ENCODE peak calls at places on chromosomes 2 and 18, in ten cellular contexts. Q is A549, R is tibial nerve, K is HepG2, F is suprapubic skin, P is K562, V is ovary, T is SK-N-SH, G is stomach, O is H1. W is an unnamed sample.

GRCh38 chr18:3140342-3140741 is 79.4 kb downstream of the MYOM1 start:
- DNase-seq in V (no peak), F (no peak), K (no peak), P (no peak), G (no peak), R (no peak), O (no peak), Q (no peak), T (no peak), W (no peak)

GRCh38 chr18:22681912-22682311 is 251.2 kb upstream of the RBBP8 start:
- DNase-seq in T (no peak), R (no peak), O (no peak), Q (no peak), K (no peak), G (no peak), P (no peak), F (no peak), V (no peak), W (no peak)

GRCh38 chr18:58315041-58315440 is 271.0 kb downstream of the NEDD4L start:
- DNase-seq in T (no peak), K (peak), V (no peak), P (no peak), O (no peak), R (no peak), F (no peak), G (no peak), Q (no peak), W (no peak)

GRCh38 chr2:54042908-54043620 is 72.3 kb upstream of the PSME4 start:
- DNase-seq in T (no peak), Q (peak), K (no peak), G (no peak), P (no peak), V (no peak), F (no peak), O (no peak), R (no peak), W (no peak)

GRCh38 chr2:154698238-154698788 is at the start of gene KCNJ3:
- DNase-seq in F (no peak), R (no peak), Q (no peak), T (peak), P (no peak), V (no peak), O (no peak), K (no peak), G (no peak), W (no peak)

GRCh38 chr18:44818148-44818547 is 137.5 kb downstream of the SETBP1 start:
- DNase-seq in T (no peak), O (no peak), R (no peak), G (no peak), F (no peak), Q (no peak), K (no peak), P (no peak), V (no peak), W (no peak)

GRCh38 chr2:184272040-184272439 is 326.3 kb upstream of the ZNF804A start:
- DNase-seq in O (no peak), K (no peak), P (no peak), T (no peak), R (no peak), V (no peak), F (no peak), G (no peak), Q (no peak), W (no peak)

GRCh38 chr2:158619496-158619895 is 162.7 kb downstream of the PKP4 start:
- DNase-seq in V (no peak), R (no peak), T (no peak), G (peak), P (no peak), K (peak), F (no peak), O (no peak), Q (peak), W (no peak)

GRCh38 chr18:70382032-70382431 is 93.2 kb downstream of the SOCS6 start:
- DNase-seq in T (no peak), G (no peak), K (no peak), P (no peak), O (no peak), V (no peak), Q (peak), R (no peak), F (no peak), W (peak)

GRCh38 chr2:162156149-162156548 is 4.1 kb upstream of the GCG start:
- DNase-seq in Q (no peak), P (no peak), R (no peak), F (no peak), T (no peak), G (no peak), K (no peak), O (no peak), V (no peak), W (no peak)

GRCh38 chr2:191411472-191411871 is 166.3 kb downstream of the MYO1B start:
- DNase-seq in K (no peak), G (no peak), O (no peak), F (no peak), P (no peak), R (no peak), T (no peak), Q (no peak), V (no peak), W (peak)

GRCh38 chr18:55338955-55339662 is 248.9 kb downstream of the TCF4 start:
- DNase-seq in V (no peak), F (no peak), P (no peak), R (no peak), G (no peak), Q (no peak), O (no peak), T (no peak), K (no peak), W (no peak)

GRCh38 chr2:219155054-219155644 is 5.5 kb downstream of the NHEJ1 start:
- DNase-seq in Q (peak), R (no peak), K (peak), V (peak), P (peak), O (no peak), F (no peak), T (peak), G (peak), W (peak)

GRCh38 chr2:224723606-224724217 is 7.5 kb upstream of the CCDC195 start:
- DNase-seq in T (no peak), G (no peak), O (no peak), Q (no peak), V (no peak), R (no peak), K (no peak), P (no peak), F (no peak), W (no peak)

GRCh38 chr18:8480506-8481328 is 128.5 kb upstream of the RAB12 start:
- DNase-seq in P (no peak), R (no peak), G (peak), V (peak), K (peak), T (peak), Q (peak), F (no peak), O (no peak), W (no peak)

GRCh38 chr2:19541884-19542283 is 183.5 kb upstream of the OSR1 start:
- DNase-seq in T (no peak), G (no peak), K (no peak), F (no peak), O (no peak), P (no peak), R (no peak), V (no peak), Q (peak), W (no peak)

GRCh38 chr2:233449071-233449901 is 95.0 kb downstream of the DGKD start:
- DNase-seq in G (no peak), K (no peak), V (peak), R (no peak), F (peak), O (peak), P (no peak), Q (peak), T (peak), W (peak)

GRCh38 chr2:149050188-149050587 is 11.7 kb downstream of the LYPD6B start:
- DNase-seq in T (no peak), R (no peak), K (no peak), O (no peak), G (no peak), V (no peak), P (no peak), F (no peak), Q (no peak), W (no peak)

GRCh38 chr2:218029366-218030360 is 26.9 kb upstream of the TNS1 start:
- DNase-seq in R (no peak), F (peak), V (no peak), T (no peak), K (no peak), G (peak), Q (no peak), P (no peak), O (peak), W (no peak)

GRCh38 chr2:191878576-191879298 is 31.8 kb upstream of the CAVIN2 start:
- DNase-seq in F (no peak), Q (peak), V (no peak), G (no peak), O (no peak), T (no peak), R (no peak), K (no peak), P (no peak), W (no peak)

GRCh38 chr2:110876167-110876999 is 144.0 kb downstream of the ACOXL start:
- DNase-seq in K (no peak), O (no peak), T (no peak), P (peak), R (no peak), V (no peak), F (no peak), G (no peak), Q (no peak), W (no peak)

GRCh38 chr18:24051256-24051947 is 36.8 kb downstream of the TTC39C start:
- DNase-seq in T (no peak), R (no peak), Q (peak), P (no peak), V (no peak), F (no peak), K (peak), O (no peak), G (no peak), W (no peak)

GRCh38 chr18:61360440-61361383 is 27.5 kb downstream of the CDH20 start:
- DNase-seq in Q (no peak), R (no peak), K (no peak), T (no peak), G (no peak), F (no peak), O (no peak), V (no peak), P (no peak), W (no peak)

GRCh38 chr18:11162889-11163288 is 13.5 kb upstream of the PIEZO2 start:
- DNase-seq in R (no peak), Q (no peak), V (no peak), G (no peak), P (no peak), K (no peak), F (no peak), O (no peak), T (no peak), W (no peak)

DNA sequence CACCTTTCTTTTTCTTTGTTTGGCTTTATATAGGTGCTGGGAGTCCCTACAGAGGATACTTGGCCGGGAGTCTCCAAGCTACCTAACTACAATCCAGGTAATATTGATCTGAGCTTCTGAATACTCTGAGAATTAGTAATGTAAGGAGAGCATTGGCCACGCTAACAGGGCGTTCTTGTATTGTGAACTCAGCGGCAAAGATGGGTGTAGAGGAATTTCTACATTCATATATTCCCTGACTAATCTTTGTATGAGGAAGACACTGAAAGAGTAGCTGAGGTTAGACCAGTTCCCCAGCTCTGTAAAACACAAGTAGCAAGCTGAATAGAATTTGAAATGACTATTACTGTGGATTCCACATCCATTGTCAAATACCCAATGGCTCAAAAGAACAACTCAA is 48.5 kb downstream of the CDK15 start:
- DNase-seq in K (no peak), P (no peak), Q (no peak), G (no peak), F (no peak), V (no peak), T (no peak), R (no peak), O (no peak), W (no peak)
- H3K4me3 ChIP-seq in K (no peak), P (no peak), Q (no peak), G (no peak), F (no peak), V (no peak), T (no peak), R (no peak), O (no peak), W (no peak)

DNA sequence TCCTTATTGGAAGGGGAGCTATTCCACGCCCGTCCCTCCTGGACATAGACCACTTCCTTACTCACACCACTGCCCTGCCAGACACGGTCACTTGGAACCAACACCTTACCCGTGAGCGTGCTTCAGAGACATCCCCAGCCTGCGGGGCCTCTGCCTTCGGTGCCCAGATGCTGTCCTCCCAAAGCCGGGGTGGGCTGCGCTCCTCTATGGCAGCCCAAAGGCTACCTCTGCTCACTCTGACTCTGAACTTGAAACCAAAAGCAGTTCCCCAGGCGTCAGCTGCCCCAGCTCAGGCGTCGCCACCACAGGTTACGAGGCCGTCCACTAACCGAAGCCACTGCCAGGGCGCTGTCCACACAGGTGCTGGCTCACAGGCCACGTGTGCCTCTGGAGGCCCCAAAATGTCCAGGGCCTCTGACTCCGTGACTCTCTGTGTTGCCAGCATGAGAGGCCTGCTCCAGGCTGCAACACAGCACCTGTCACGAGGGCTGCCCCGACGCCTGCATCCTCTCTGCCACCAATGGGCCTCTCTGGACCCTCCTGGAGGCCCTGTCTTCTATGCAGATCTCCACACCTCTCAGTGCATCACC is 23.8 kb downstream of the HDAC4 start:
- DNase-seq in Q (no peak), F (no peak), R (peak), P (no peak), O (no peak), V (no peak), K (no peak), T (no peak), G (no peak), W (no peak)
- TF ChIP-seq EP300 in Q (no peak), F (no peak), R (no peak), P (no peak), O (no peak), V (no peak), K (no peak), T (no peak), G (no peak), W (no peak)

DNA sequence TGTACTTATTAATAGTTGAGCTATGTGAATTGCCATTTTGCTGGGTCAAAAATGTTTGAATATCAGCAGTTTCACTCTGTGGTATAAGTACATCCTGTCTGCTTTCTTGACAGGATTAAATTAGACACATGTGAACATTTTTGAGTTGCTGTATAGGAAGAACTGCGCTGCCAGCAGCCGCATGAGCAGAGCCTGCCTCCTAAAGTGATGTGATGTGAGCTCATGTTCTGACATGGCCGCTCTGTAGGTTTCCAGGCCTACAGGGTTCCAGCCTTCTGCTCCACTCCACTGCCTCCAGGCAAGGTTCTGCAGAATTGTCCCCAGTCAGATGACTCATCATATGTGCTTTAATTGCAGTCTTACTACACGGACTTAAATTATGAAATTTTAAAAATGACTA is 119.7 kb upstream of the NFATC1 start:
- DNase-seq in K (no peak), V (no peak), O (no peak), Q (no peak), R (no peak), P (no peak), T (no peak), G (no peak), F (no peak), W (no peak)
- H3K27ac ChIP-seq in K (no peak), V (no peak), O (no peak), Q (no peak), R (no peak), P (no peak), T (no peak), G (no peak), F (no peak), W (no peak)

GRCh38 chr2:187003611-187004010 is 154.6 kb upstream of the ZSWIM2 start:
- DNase-seq in V (no peak), P (no peak), F (no peak), Q (no peak), K (no peak), T (no peak), O (no peak), G (no peak), R (no peak), W (no peak)

GRCh38 chr2:187008111-187008510 is 159.1 kb upstream of the ZSWIM2 start:
- DNase-seq in Q (no peak), K (no peak), F (no peak), R (no peak), O (no peak), T (no peak), G (no peak), V (no peak), P (no peak), W (no peak)

GRCh38 chr2:187001248-187001647 is 152.3 kb upstream of the ZSWIM2 start:
- DNase-seq in K (no peak), Q (no peak), V (no peak), F (no peak), G (no peak), P (no peak), R (no peak), T (no peak), O (no peak), W (no peak)

GRCh38 chr2:187002242-187002641 is 153.3 kb upstream of the ZSWIM2 start:
- DNase-seq in F (no peak), Q (no peak), V (no peak), T (no peak), G (no peak), P (no peak), R (no peak), K (no peak), O (no peak), W (no peak)

GRCh38 chr2:187003038-187003543 is 154.1 kb upstream of the ZSWIM2 start:
- DNase-seq in O (no peak), R (no peak), V (no peak), F (no peak), Q (no peak), G (no peak), T (no peak), K (no peak), P (peak), W (no peak)
- H3K4me3 ChIP-seq in O (no peak), R (no peak), V (no peak), F (peak), Q (no peak), G (no peak), T (no peak), K (no peak), P (peak), W (no peak)

GRCh38 chr2:44747794-44748193 is 193.7 kb upstream of the SIX3 start:
- DNase-seq in R (no peak), G (no peak), V (no peak), O (no peak), P (no peak), Q (no peak), T (no peak), F (no peak), K (no peak), W (no peak)

GRCh38 chr2:44751754-44752479 is 189.6 kb upstream of the SIX3 start:
- DNase-seq in V (no peak), P (peak), G (no peak), T (no peak), K (no peak), Q (no peak), F (no peak), R (no peak), O (no peak), W (no peak)

GRCh38 chr2:44758591-44758990 is 182.9 kb upstream of the SIX3 start:
- DNase-seq in R (no peak), V (no peak), Q (no peak), P (no peak), G (no peak), T (no peak), F (no peak), K (no peak), O (no peak), W (no peak)

DNA sequence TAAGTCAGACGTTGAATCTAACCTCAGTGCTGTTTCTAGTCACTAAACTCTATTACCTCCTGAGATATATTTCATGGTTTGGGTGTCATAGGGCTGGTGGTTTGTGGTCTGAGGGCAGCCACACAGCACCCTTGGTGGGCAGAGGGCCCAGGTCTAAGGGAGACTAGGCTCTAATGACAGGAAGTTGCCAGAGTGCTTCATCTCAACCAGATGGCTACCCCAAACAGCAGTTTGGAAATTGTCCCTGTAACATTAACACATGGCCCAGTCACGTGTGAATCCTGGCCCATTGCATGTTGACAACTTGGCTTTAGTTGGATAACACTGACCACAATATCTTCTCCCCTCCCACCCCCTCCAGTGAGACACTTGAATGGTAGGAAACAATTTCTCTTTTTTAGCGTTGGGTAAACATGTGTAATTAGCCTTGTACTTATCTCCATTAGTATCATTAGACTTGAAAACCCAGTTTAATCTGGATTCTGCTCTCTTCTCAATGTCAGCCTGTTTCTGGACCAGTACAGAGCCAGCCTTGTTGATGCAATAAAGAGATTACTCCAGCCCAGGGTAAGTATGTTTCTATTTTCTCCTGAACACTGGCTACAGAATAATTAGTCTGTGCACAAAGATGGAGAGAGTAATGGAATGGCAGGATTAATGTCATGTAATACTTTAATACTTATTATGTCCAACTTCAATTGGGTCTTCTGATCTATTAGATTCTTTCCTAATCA is 187.8 kb upstream of the SIX3 start:
- DNase-seq in F (no peak), O (no peak), T (peak), P (no peak), K (no peak), V (no peak), Q (no peak), G (no peak), R (no peak), W (no peak)
- TF ChIP-seq EP300 in F (no peak), O (no peak), T (peak), P (no peak), K (no peak), V (no peak), Q (no peak), G (no peak), R (no peak), W (no peak)

GRCh38 chr2:230788554-230789175 is 76.0 kb downstream of the CAB39 start:
- DNase-seq in F (no peak), T (no peak), V (no peak), R (no peak), O (no peak), P (no peak), Q (no peak), G (no peak), K (no peak), W (no peak)

GRCh38 chr2:230785346-230785745 is 72.7 kb downstream of the CAB39 start:
- DNase-seq in R (no peak), F (no peak), G (no peak), Q (no peak), P (no peak), V (no peak), T (no peak), O (no peak), K (no peak), W (no peak)

GRCh38 chr2:230783101-230783500 is 70.5 kb downstream of the CAB39 start:
- DNase-seq in R (no peak), V (no peak), T (no peak), Q (no peak), G (no peak), P (no peak), F (no peak), O (no peak), K (no peak), W (no peak)

GRCh38 chr2:230787101-230787500 is 74.5 kb downstream of the CAB39 start:
- DNase-seq in P (no peak), F (no peak), G (no peak), Q (no peak), R (no peak), T (no peak), K (no peak), O (no peak), V (no peak), W (no peak)

DNA sequence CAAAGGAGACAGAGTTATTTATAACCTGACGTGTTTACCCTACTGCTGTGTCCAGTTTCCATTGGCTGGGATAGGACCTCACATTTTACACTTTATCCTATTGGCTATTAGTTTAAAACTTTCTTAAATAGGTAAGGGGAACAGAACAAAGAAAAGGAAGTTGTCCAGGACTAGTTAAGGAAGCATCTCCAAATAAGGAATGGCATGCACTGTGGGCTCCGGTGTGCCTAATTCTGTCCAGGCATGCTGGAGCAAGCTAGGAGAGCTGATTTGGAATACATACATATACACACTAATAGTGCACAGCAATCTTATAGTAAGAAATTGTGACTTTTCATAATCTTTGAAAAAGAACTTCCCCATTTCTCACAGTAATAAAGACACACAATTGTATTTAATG is 72.2 kb downstream of the CAB39 start:
- DNase-seq in F (no peak), P (no peak), O (no peak), V (no peak), R (no peak), T (no peak), K (no peak), Q (no peak), G (no peak), W (no peak)
- H3K27ac ChIP-seq in F (no peak), P (no peak), O (peak), V (no peak), R (no peak), T (no peak), K (no peak), Q (no peak), G (no peak), W (no peak)

W was measured in transverse colon.